ENCODE peak calls at places on chromosomes 1 and 21, in six cellular contexts. G, A, J, U, F and Y are unnamed samples.

GRCh38 chr1:230145505-230145899 is 78.5 kb downstream of the GALNT2 start:
- DNase-seq in G (no peak), A (peak), J (no peak), U (no peak), F (no peak), Y (no peak)

GRCh38 chr21:35559128-35559831 is 501.0 kb downstream of the SETD4 start:
- DNase-seq in G (no peak), A (no peak), J (peak), U (peak), F (no peak), Y (peak)

GRCh38 chr1:163055005-163055404 is 14.2 kb upstream of the RGS4 start:
- DNase-seq in G (no peak), A (no peak), J (no peak), U (no peak), F (no peak), Y (no peak)

GRCh38 chr1:61190476-61191067 is 108.2 kb downstream of the NFIA start:
- DNase-seq in G (peak), A (no peak), J (no peak), U (no peak), F (no peak), Y (no peak)

GRCh38 chr1:46614604-46614984 is 2.0 kb downstream of the MOB3C start:
- DNase-seq in G (no peak), A (no peak), J (no peak), U (no peak), F (no peak), Y (no peak)

GRCh38 chr1:1779691-1780597 is 1.7 kb upstream of the NADK start:
- DNase-seq in G (no peak), A (peak), J (peak), U (peak), F (no peak), Y (no peak)

GRCh38 chr1:169784102-169784501 is 10.6 kb downstream of the METTL18 start:
- DNase-seq in G (no peak), A (no peak), J (no peak), U (no peak), F (no peak), Y (no peak)

GRCh38 chr1:181179980-181180964 is 91.8 kb downstream of the IER5 start:
- DNase-seq in G (no peak), A (no peak), J (peak), U (peak), F (peak), Y (peak)

GRCh38 chr1:26723013-26723991 is 27.5 kb downstream of the ARID1A start:
- DNase-seq in G (peak), A (peak), J (peak), U (peak), F (peak), Y (peak)

GRCh38 chr1:58773406-58773840 is 10.4 kb downstream of the JUN start:
- DNase-seq in G (no peak), A (peak), J (no peak), U (peak), F (peak), Y (peak)

GRCh38 chr21:17738171-17738953 is 80.8 kb downstream of the C21orf91 start:
- DNase-seq in G (no peak), A (no peak), J (no peak), U (no peak), F (peak), Y (no peak)

GRCh38 chr1:3245344-3245743 is 176.3 kb downstream of the PRDM16 start:
- DNase-seq in G (no peak), A (no peak), J (no peak), U (no peak), F (no peak), Y (no peak)

GRCh38 chr1:57860333-57860732 is 436.5 kb upstream of the DAB1 start:
- DNase-seq in G (no peak), A (no peak), J (no peak), U (no peak), F (no peak), Y (no peak)

GRCh38 chr1:93346472-93346991 is 825 bp downstream of the DR1 start:
- DNase-seq in G (peak), A (peak), J (no peak), U (peak), F (no peak), Y (no peak)

GRCh38 chr1:201119206-201119814 is 7.1 kb upstream of the CACNA1S start:
- DNase-seq in G (peak), A (peak), J (no peak), U (peak), F (no peak), Y (no peak)

GRCh38 chr1:13761883-13762282 is 61.9 kb downstream of the PRDM2 start:
- DNase-seq in G (no peak), A (no peak), J (no peak), U (no peak), F (no peak), Y (no peak)

GRCh38 chr1:85495556-85495955 is 30.6 kb upstream of the DDAH1 start:
- DNase-seq in G (peak), A (no peak), J (no peak), U (peak), F (no peak), Y (no peak)

GRCh38 chr21:35239811-35240219 is 190.7 kb upstream of the RUNX1 start:
- DNase-seq in G (no peak), A (no peak), J (no peak), U (no peak), F (no peak), Y (no peak)

GRCh38 chr1:156615946-156616345 is 3.3 kb upstream of the HAPLN2 start:
- DNase-seq in G (no peak), A (no peak), J (no peak), U (no peak), F (no peak), Y (no peak)

GRCh38 chr1:13764533-13764932 is 64.5 kb downstream of the PRDM2 start:
- DNase-seq in G (no peak), A (no peak), J (no peak), U (peak), F (no peak), Y (peak)

GRCh38 chr1:19469004-19469403 is 16.3 kb downstream of the CAPZB start:
- DNase-seq in G (no peak), A (no peak), J (no peak), U (no peak), F (no peak), Y (no peak)

GRCh38 chr1:172990598-172991215 is 60.0 kb downstream of the TNFSF18 start:
- DNase-seq in G (no peak), A (no peak), J (peak), U (peak), F (no peak), Y (peak)

DNA sequence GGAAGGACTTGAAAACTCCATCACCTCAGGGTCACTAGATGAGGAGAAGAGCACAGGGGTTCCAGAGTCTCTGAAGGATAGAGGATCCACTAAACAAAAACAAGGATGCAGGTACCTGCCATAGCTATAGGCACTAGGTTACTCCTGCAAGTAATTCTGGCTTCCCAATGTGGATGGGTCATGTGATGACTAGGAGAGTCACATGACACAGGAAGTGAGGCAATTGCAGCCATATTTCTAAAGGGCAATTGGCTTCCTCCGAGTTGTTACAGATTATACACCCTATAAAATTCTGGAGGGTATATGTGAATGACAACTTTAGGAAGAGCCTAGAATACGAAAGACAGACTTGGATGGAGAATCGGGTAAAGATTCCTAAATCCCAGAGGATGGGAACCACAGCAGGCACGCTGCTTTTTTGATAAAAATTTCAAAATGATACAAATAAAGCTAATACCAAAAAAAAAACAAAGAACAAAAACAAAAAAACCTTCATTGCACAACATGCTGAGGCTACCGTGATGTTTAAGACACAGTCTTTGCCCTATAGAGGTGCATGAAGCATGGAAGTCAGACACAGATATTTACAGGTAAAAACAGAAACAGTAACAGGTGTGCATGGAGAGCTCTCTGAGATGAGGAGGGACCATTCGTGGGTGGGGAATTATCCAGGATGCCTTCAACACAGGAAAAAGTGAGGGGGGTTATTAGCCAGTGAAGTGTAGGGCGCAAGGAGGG is 10.5 kb downstream of the MTX1 start:
- DNase-seq in G (peak), A (peak), J (no peak), U (peak), F (peak), Y (no peak)
- H3K4me3 ChIP-seq in G (no peak), A (peak), J (no peak), U (no peak), F (no peak), Y (peak)

GRCh38 chr1:55640708-55641473 is 425.7 kb upstream of the USP24 start:
- DNase-seq in G (no peak), A (no peak), J (peak), U (no peak), F (peak), Y (no peak)
- H3K4me3 ChIP-seq in G (no peak), A (no peak), J (no peak), U (no peak), F (no peak), Y (peak)

GRCh38 chr21:34130598-34130985 is 57.2 kb downstream of the MRPS6 start:
- DNase-seq in G (no peak), A (no peak), J (no peak), U (no peak), F (no peak), Y (no peak)

GRCh38 chr21:34129971-34130597 is 56.7 kb downstream of the MRPS6 start:
- DNase-seq in G (no peak), A (peak), J (no peak), U (peak), F (no peak), Y (no peak)

GRCh38 chr21:34128674-34129038 is 55.3 kb downstream of the MRPS6 start:
- DNase-seq in G (no peak), A (no peak), J (no peak), U (no peak), F (no peak), Y (no peak)

GRCh38 chr21:34128124-34128523 is 54.7 kb downstream of the MRPS6 start:
- DNase-seq in G (no peak), A (no peak), J (no peak), U (no peak), F (no peak), Y (no peak)

GRCh38 chr21:34129039-34129891 is 55.9 kb downstream of the MRPS6 start:
- DNase-seq in G (no peak), A (no peak), J (peak), U (peak), F (peak), Y (peak)
- H3K4me3 ChIP-seq in G (no peak), A (no peak), J (no peak), U (peak), F (no peak), Y (peak)

GRCh38 chr1:233081686-233082085 is 131.3 kb downstream of the NTPCR start:
- DNase-seq in G (no peak), A (no peak), J (no peak), U (peak), F (no peak), Y (peak)

GRCh38 chr1:233080286-233080685 is 129.9 kb downstream of the NTPCR start:
- DNase-seq in G (no peak), A (no peak), J (no peak), U (no peak), F (no peak), Y (no peak)

GRCh38 chr1:233075045-233075444 is 124.6 kb downstream of the NTPCR start:
- DNase-seq in G (peak), A (no peak), J (peak), U (peak), F (no peak), Y (peak)

GRCh38 chr1:233082778-233083550 is 132.6 kb downstream of the NTPCR start:
- DNase-seq in G (no peak), A (peak), J (no peak), U (no peak), F (no peak), Y (no peak)

DNA sequence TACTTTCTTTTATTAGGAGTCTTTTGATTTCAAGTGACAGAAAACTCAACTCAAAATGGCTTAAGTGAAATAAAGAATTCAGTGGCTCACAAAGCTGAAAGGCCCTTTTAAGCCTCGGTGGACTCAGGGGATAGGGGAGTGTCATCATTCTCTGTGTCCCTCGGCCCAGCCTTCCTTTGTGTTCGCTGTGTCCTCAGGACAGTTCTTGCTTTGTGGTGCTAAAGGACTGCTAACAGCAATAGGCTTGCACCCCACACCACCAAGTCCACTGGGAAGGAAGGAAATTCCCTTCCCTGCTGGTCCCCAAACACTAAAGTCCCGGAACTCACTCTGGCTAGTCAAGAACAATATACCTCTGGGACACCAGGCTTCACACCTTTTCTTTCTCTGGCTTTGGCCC is 129.2 kb downstream of the NTPCR start:
- DNase-seq in G (no peak), A (no peak), J (no peak), U (no peak), F (no peak), Y (no peak)
- H3K4me3 ChIP-seq in G (no peak), A (no peak), J (no peak), U (no peak), F (no peak), Y (no peak)

GRCh38 chr1:31575373-31576140 is 758 bp upstream of the TINAGL1 start:
- DNase-seq in G (no peak), A (no peak), J (no peak), U (no peak), F (peak), Y (no peak)
- H3K4me3 ChIP-seq in G (no peak), A (no peak), J (no peak), U (no peak), F (no peak), Y (no peak)

GRCh38 chr1:18217398-18218043 is 109.9 kb downstream of the IGSF21 start:
- DNase-seq in G (peak), A (peak), J (no peak), U (peak), F (no peak), Y (no peak)

GRCh38 chr1:18211764-18212163 is 104.2 kb downstream of the IGSF21 start:
- DNase-seq in G (no peak), A (no peak), J (no peak), U (no peak), F (no peak), Y (no peak)
- H3K4me3 ChIP-seq in G (no peak), A (no peak), J (no peak), U (no peak), F (no peak), Y (no peak)

GRCh38 chr21:16154961-16155360 is 425.2 kb downstream of the USP25 start:
- DNase-seq in G (no peak), A (no peak), J (no peak), U (no peak), F (no peak), Y (no peak)
- H3K4me3 ChIP-seq in G (no peak), A (no peak), J (no peak), U (no peak), F (no peak), Y (no peak)